ENCODE peak calls at places on chromosome 3, in eight cellular contexts. One of them, this sample, is unnamed.

GRCh38 chr3:135161425-135161824 is 366.4 kb downstream of the EPHB1 start:
- DNase-seq in DND-41: no peak
- DNase-seq in neural progenitor cell: peak; percentile 32
- DNase-seq in OCI-LY7: no peak
- DNase-seq in IMR-90: no peak
- DNase-seq in astrocyte of the cerebellum: no peak
- DNase-seq in transverse colon: no peak
- DNase-seq in AG09319: no peak
- DNase-seq in this sample: no peak

GRCh38 chr3:51257865-51258264 is 127.2 kb upstream of the MANF start:
- DNase-seq in DND-41: no peak
- DNase-seq in neural progenitor cell: no peak
- DNase-seq in OCI-LY7: no peak
- DNase-seq in IMR-90: no peak
- DNase-seq in astrocyte of the cerebellum: no peak
- DNase-seq in transverse colon: no peak
- DNase-seq in AG09319: no peak
- DNase-seq in this sample: no peak

GRCh38 chr3:37039447-37039846 is 46.1 kb downstream of the MLH1 start:
- DNase-seq in DND-41: no peak
- DNase-seq in neural progenitor cell: no peak
- DNase-seq in OCI-LY7: no peak
- DNase-seq in IMR-90: no peak
- DNase-seq in astrocyte of the cerebellum: no peak
- DNase-seq in transverse colon: no peak
- DNase-seq in AG09319: no peak
- DNase-seq in this sample: no peak

GRCh38 chr3:34365766-34366165 is 567.3 kb downstream of the PDCD6IP start:
- DNase-seq in DND-41: no peak
- DNase-seq in neural progenitor cell: no peak
- DNase-seq in OCI-LY7: no peak
- DNase-seq in IMR-90: no peak
- DNase-seq in astrocyte of the cerebellum: no peak
- DNase-seq in transverse colon: no peak
- DNase-seq in AG09319: no peak
- DNase-seq in this sample: no peak

GRCh38 chr3:124774305-124774673 is 44.0 kb downstream of the UMPS start:
- DNase-seq in DND-41: no peak
- DNase-seq in neural progenitor cell: peak; percentile 70
- DNase-seq in OCI-LY7: no peak
- DNase-seq in IMR-90: peak; percentile 66
- DNase-seq in astrocyte of the cerebellum: peak; percentile 70
- DNase-seq in transverse colon: peak; percentile 19
- DNase-seq in AG09319: no peak
- DNase-seq in this sample: no peak

GRCh38 chr3:105537371-105538075 is 170.8 kb downstream of the ALCAM start:
- DNase-seq in DND-41: no peak
- DNase-seq in neural progenitor cell: no peak
- DNase-seq in OCI-LY7: no peak
- DNase-seq in IMR-90: peak; percentile 50
- DNase-seq in astrocyte of the cerebellum: no peak
- DNase-seq in transverse colon: no peak
- DNase-seq in AG09319: no peak
- DNase-seq in this sample: no peak

GRCh38 chr3:58062469-58062868 is 54.2 kb downstream of the FLNB start:
- DNase-seq in DND-41: no peak
- DNase-seq in neural progenitor cell: peak; percentile 27
- DNase-seq in OCI-LY7: no peak
- DNase-seq in IMR-90: no peak
- DNase-seq in astrocyte of the cerebellum: no peak
- DNase-seq in transverse colon: no peak
- DNase-seq in AG09319: no peak
- DNase-seq in this sample: no peak

GRCh38 chr3:197487911-197488391 is 67.8 kb downstream of the BDH1 start:
- DNase-seq in DND-41: no peak
- DNase-seq in neural progenitor cell: no peak
- DNase-seq in OCI-LY7: no peak
- DNase-seq in IMR-90: peak; percentile 94
- DNase-seq in astrocyte of the cerebellum: peak; percentile 97
- DNase-seq in transverse colon: no peak
- DNase-seq in AG09319: no peak
- DNase-seq in this sample: no peak

GRCh38 chr3:189267981-189268613 is 96.3 kb downstream of the TPRG1 start:
- DNase-seq in DND-41: no peak
- DNase-seq in neural progenitor cell: peak; percentile 10
- DNase-seq in OCI-LY7: no peak
- DNase-seq in IMR-90: no peak
- DNase-seq in astrocyte of the cerebellum: no peak
- DNase-seq in transverse colon: no peak
- DNase-seq in AG09319: no peak
- DNase-seq in this sample: no peak

GRCh38 chr3:129434140-129434539 is 5.6 kb downstream of the MBD4 start:
- DNase-seq in DND-41: no peak
- DNase-seq in neural progenitor cell: no peak
- DNase-seq in OCI-LY7: no peak
- DNase-seq in IMR-90: no peak
- DNase-seq in astrocyte of the cerebellum: no peak
- DNase-seq in transverse colon: no peak
- DNase-seq in AG09319: no peak
- DNase-seq in this sample: no peak

GRCh38 chr3:39383913-39384664 is 919 bp downstream of the SLC25A38 start:
- DNase-seq in DND-41: peak; percentile 95
- DNase-seq in neural progenitor cell: peak; percentile 99
- DNase-seq in OCI-LY7: peak; percentile 96
- DNase-seq in IMR-90: peak; percentile 88
- DNase-seq in astrocyte of the cerebellum: peak; percentile 71
- DNase-seq in transverse colon: peak; percentile 98
- DNase-seq in AG09319: peak; percentile 73
- DNase-seq in this sample: peak; percentile 98

GRCh38 chr3:89107461-89108035 is at the start of gene EPHA3:
- DNase-seq in DND-41: no peak
- DNase-seq in neural progenitor cell: peak; percentile 78
- DNase-seq in OCI-LY7: no peak
- DNase-seq in IMR-90: peak; percentile 58
- DNase-seq in astrocyte of the cerebellum: peak; percentile 57
- DNase-seq in transverse colon: peak; percentile 52
- DNase-seq in AG09319: peak; percentile 12
- DNase-seq in this sample: peak; percentile 56

GRCh38 chr3:7285502-7285901 is 424.6 kb downstream of the GRM7 start:
- DNase-seq in DND-41: no peak
- DNase-seq in neural progenitor cell: peak; percentile 29
- DNase-seq in OCI-LY7: no peak
- DNase-seq in IMR-90: no peak
- DNase-seq in astrocyte of the cerebellum: no peak
- DNase-seq in transverse colon: no peak
- DNase-seq in AG09319: no peak
- DNase-seq in this sample: no peak

GRCh38 chr3:142850395-142851023 is 38.4 kb downstream of the PCOLCE2 start:
- DNase-seq in DND-41: no peak
- DNase-seq in neural progenitor cell: no peak
- DNase-seq in OCI-LY7: no peak
- DNase-seq in IMR-90: peak; percentile 66
- DNase-seq in astrocyte of the cerebellum: peak; percentile 65
- DNase-seq in transverse colon: no peak
- DNase-seq in AG09319: peak; percentile 45
- DNase-seq in this sample: no peak

GRCh38 chr3:48151058-48151806 is 37.0 kb downstream of the CDC25A start:
- DNase-seq in DND-41: peak; percentile 60
- DNase-seq in neural progenitor cell: peak; percentile 90
- DNase-seq in OCI-LY7: peak; percentile 68
- DNase-seq in IMR-90: peak; percentile 87
- DNase-seq in astrocyte of the cerebellum: peak; percentile 82
- DNase-seq in transverse colon: peak; percentile 80
- DNase-seq in AG09319: peak; percentile 60
- DNase-seq in this sample: peak; percentile 85

GRCh38 chr3:48352546-48352945 is 19.1 kb upstream of the SPINK8 start:
- DNase-seq in DND-41: no peak
- DNase-seq in neural progenitor cell: no peak
- DNase-seq in OCI-LY7: no peak
- DNase-seq in IMR-90: no peak
- DNase-seq in astrocyte of the cerebellum: no peak
- DNase-seq in transverse colon: no peak
- DNase-seq in AG09319: no peak
- DNase-seq in this sample: no peak

GRCh38 chr3:159634414-159634813 is 354.2 kb upstream of the IL12A start:
- DNase-seq in DND-41: no peak
- DNase-seq in neural progenitor cell: no peak
- DNase-seq in OCI-LY7: no peak
- DNase-seq in IMR-90: peak; percentile 64
- DNase-seq in astrocyte of the cerebellum: peak; percentile 72
- DNase-seq in transverse colon: no peak
- DNase-seq in AG09319: peak; percentile 32
- DNase-seq in this sample: no peak

GRCh38 chr3:146131616-146132410 is 29.2 kb downstream of the PLOD2 start:
- DNase-seq in DND-41: no peak
- DNase-seq in neural progenitor cell: no peak
- DNase-seq in OCI-LY7: no peak
- DNase-seq in IMR-90: peak; percentile 91
- DNase-seq in astrocyte of the cerebellum: peak; percentile 65
- DNase-seq in transverse colon: no peak
- DNase-seq in AG09319: no peak
- DNase-seq in this sample: no peak

GRCh38 chr3:183449391-183449790 is 21.0 kb upstream of the MCF2L2 start:
- DNase-seq in DND-41: no peak
- DNase-seq in neural progenitor cell: peak; percentile 66
- DNase-seq in OCI-LY7: peak; percentile 16
- DNase-seq in IMR-90: peak; percentile 38
- DNase-seq in astrocyte of the cerebellum: no peak
- DNase-seq in transverse colon: no peak
- DNase-seq in AG09319: no peak
- DNase-seq in this sample: no peak
- TF ChIP-seq CTCF in DND-41: no peak
- TF ChIP-seq CTCF in neural progenitor cell: peak; percentile 14
- TF ChIP-seq CTCF in OCI-LY7: no peak
- TF ChIP-seq CTCF in IMR-90: no peak
- TF ChIP-seq CTCF in astrocyte of the cerebellum: no peak
- TF ChIP-seq CTCF in transverse colon: no peak
- TF ChIP-seq CTCF in AG09319: no peak
- TF ChIP-seq CTCF in this sample: no peak

GRCh38 chr3:79555655-79556054 is 212.1 kb downstream of the ROBO1 start:
- DNase-seq in DND-41: no peak
- DNase-seq in neural progenitor cell: no peak
- DNase-seq in OCI-LY7: no peak
- DNase-seq in IMR-90: no peak
- DNase-seq in astrocyte of the cerebellum: no peak
- DNase-seq in transverse colon: no peak
- DNase-seq in AG09319: no peak
- DNase-seq in this sample: no peak
- TF ChIP-seq CTCF in DND-41: no peak
- TF ChIP-seq CTCF in neural progenitor cell: no peak
- TF ChIP-seq CTCF in OCI-LY7: no peak
- TF ChIP-seq CTCF in IMR-90: no peak
- TF ChIP-seq CTCF in astrocyte of the cerebellum: no peak
- TF ChIP-seq CTCF in transverse colon: no peak
- TF ChIP-seq CTCF in AG09319: no peak
- TF ChIP-seq CTCF in this sample: no peak

GRCh38 chr3:171172070-171172469 is 145.6 kb upstream of the SLC2A2 start:
- DNase-seq in DND-41: no peak
- DNase-seq in neural progenitor cell: no peak
- DNase-seq in OCI-LY7: peak; percentile 8
- DNase-seq in IMR-90: no peak
- DNase-seq in astrocyte of the cerebellum: no peak
- DNase-seq in transverse colon: no peak
- DNase-seq in AG09319: no peak
- DNase-seq in this sample: no peak
- TF ChIP-seq CTCF in DND-41: peak; percentile 34
- TF ChIP-seq CTCF in neural progenitor cell: peak; percentile 56
- TF ChIP-seq CTCF in OCI-LY7: peak; percentile 67
- TF ChIP-seq CTCF in IMR-90: no peak
- TF ChIP-seq CTCF in astrocyte of the cerebellum: peak; percentile 3
- TF ChIP-seq CTCF in transverse colon: no peak
- TF ChIP-seq CTCF in AG09319: no peak
- TF ChIP-seq CTCF in this sample: peak; percentile 25

GRCh38 chr3:186427627-186428026 is 65.6 kb upstream of the DGKG start:
- DNase-seq in DND-41: no peak
- DNase-seq in neural progenitor cell: no peak
- DNase-seq in OCI-LY7: no peak
- DNase-seq in IMR-90: peak; percentile 12
- DNase-seq in astrocyte of the cerebellum: no peak
- DNase-seq in transverse colon: no peak
- DNase-seq in AG09319: no peak
- DNase-seq in this sample: no peak

GRCh38 chr3:186421946-186422345 is 59.9 kb upstream of the DGKG start:
- DNase-seq in DND-41: no peak
- DNase-seq in neural progenitor cell: no peak
- DNase-seq in OCI-LY7: no peak
- DNase-seq in IMR-90: no peak
- DNase-seq in astrocyte of the cerebellum: no peak
- DNase-seq in transverse colon: no peak
- DNase-seq in AG09319: no peak
- DNase-seq in this sample: no peak

DNA sequence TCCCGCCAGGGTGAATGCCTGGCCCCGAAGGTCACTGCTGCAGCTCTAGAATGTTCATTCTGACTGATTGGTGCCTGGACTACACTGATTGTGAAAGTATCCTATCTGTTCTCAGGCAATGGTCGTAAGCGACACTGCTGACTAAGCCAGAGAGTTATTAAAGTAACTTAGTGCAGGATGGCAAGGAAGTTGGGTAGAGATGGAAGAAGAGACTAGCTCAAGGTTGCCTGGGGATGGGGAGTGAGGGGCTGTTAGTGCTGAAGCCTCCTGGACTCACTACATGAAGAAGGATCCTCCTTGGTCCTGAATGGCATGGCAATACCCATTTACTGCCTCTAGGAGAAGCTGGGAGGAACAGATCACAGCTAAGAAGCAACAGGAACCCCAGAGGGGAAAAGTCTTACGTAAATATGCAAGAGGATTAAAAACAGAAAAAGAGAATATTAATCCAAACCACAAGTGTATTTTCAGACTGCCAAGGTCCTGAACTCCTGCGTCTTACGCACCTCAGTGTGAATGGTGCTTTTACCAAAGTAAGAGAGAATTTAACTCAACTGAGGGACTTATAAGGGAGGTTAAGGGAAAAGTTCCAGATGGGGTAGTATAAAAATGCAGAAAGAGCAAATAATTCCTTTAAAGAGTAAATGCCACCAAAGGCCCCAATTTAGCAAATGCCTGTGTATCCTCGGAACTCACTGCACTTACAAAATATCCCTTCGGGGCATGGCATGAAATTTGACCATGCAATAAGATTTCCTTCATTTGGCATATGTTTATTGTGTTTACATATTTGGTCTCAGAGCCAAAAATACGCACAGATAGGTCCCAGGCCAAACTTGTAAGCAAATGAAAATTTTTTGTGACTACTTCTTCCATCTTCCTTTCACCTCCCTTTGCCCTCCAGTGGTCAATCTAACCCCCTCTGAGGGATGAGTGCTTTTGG is 64.0 kb upstream of the DGKG start:
- DNase-seq in DND-41: no peak
- DNase-seq in neural progenitor cell: peak; percentile 18
- DNase-seq in OCI-LY7: no peak
- DNase-seq in IMR-90: peak; percentile 75
- DNase-seq in astrocyte of the cerebellum: peak; percentile 77
- DNase-seq in transverse colon: no peak
- DNase-seq in AG09319: peak; percentile 84
- DNase-seq in this sample: no peak
- TF ChIP-seq CTCF in DND-41: no peak
- TF ChIP-seq CTCF in neural progenitor cell: peak; percentile 35
- TF ChIP-seq CTCF in OCI-LY7: peak; percentile 37
- TF ChIP-seq CTCF in IMR-90: peak; percentile 30
- TF ChIP-seq CTCF in astrocyte of the cerebellum: peak; percentile 68
- TF ChIP-seq CTCF in transverse colon: no peak
- TF ChIP-seq CTCF in AG09319: peak; percentile 59
- TF ChIP-seq CTCF in this sample: no peak

GRCh38 chr3:182682263-182683229 is 110.8 kb upstream of the ATP11B start:
- DNase-seq in DND-41: peak; percentile 10
- DNase-seq in neural progenitor cell: peak; percentile 87
- DNase-seq in OCI-LY7: peak; percentile 76
- DNase-seq in IMR-90: peak; percentile 10
- DNase-seq in astrocyte of the cerebellum: no peak
- DNase-seq in transverse colon: peak; percentile 77
- DNase-seq in AG09319: no peak
- DNase-seq in this sample: peak; percentile 82
- TF ChIP-seq CTCF in DND-41: peak; percentile 14
- TF ChIP-seq CTCF in neural progenitor cell: peak; percentile 55
- TF ChIP-seq CTCF in OCI-LY7: peak; percentile 55
- TF ChIP-seq CTCF in IMR-90: peak; percentile 25
- TF ChIP-seq CTCF in astrocyte of the cerebellum: peak; percentile 32
- TF ChIP-seq CTCF in transverse colon: peak; percentile 33
- TF ChIP-seq CTCF in AG09319: peak; percentile 14
- TF ChIP-seq CTCF in this sample: peak; percentile 16

This sample was measured in GM10248.